ENCODE peak calls at places on chromosomes 7 and 10, in six cellular contexts. V, Z, M, E, H and D are unnamed samples.

GRCh38 chr7:70645876-70646336 is 486.0 kb upstream of the GALNT17 start:
- DNase-seq in E (no peak), Z (no peak), H (no peak), V (no peak), M (no peak), D (no peak)

GRCh38 chr7:79934727-79935126 is 199.9 kb upstream of the GNAI1 start:
- DNase-seq in E (no peak), M (no peak), Z (no peak), H (no peak), V (no peak), D (no peak)

GRCh38 chr10:11489591-11489990 is 121.9 kb downstream of the USP6NL start:
- DNase-seq in Z (no peak), E (no peak), H (no peak), M (no peak), V (no peak), D (no peak)

GRCh38 chr7:39051707-39052106 is 74.0 kb downstream of the POU6F2 start:
- DNase-seq in M (no peak), H (no peak), V (peak), Z (no peak), E (no peak), D (no peak)

GRCh38 chr7:13841284-13841683 is 148.2 kb downstream of the ETV1 start:
- DNase-seq in Z (no peak), V (no peak), M (no peak), E (no peak), H (no peak), D (no peak)

GRCh38 chr10:33335800-33336605 is 1.5 kb upstream of the NRP1 start:
- DNase-seq in Z (peak), E (peak), H (peak), M (no peak), V (peak), D (peak)

GRCh38 chr7:97016392-97017196 is 8.0 kb downstream of the DLX5 start:
- DNase-seq in Z (no peak), M (no peak), V (peak), H (no peak), E (peak), D (no peak)

GRCh38 chr7:130814753-130815152 is 80.7 kb upstream of the KLF14 start:
- DNase-seq in Z (no peak), H (no peak), M (no peak), E (no peak), V (no peak), D (no peak)

GRCh38 chr7:83413831-83414230 is 235.1 kb downstream of the SEMA3E start:
- DNase-seq in H (no peak), E (no peak), Z (no peak), M (no peak), V (peak), D (no peak)

GRCh38 chr7:15005672-15006071 is 103.1 kb upstream of the DGKB start:
- DNase-seq in V (no peak), E (no peak), H (no peak), Z (no peak), M (no peak), D (no peak)

GRCh38 chr10:71697938-71698709 is 21.5 kb downstream of the C10orf105 start:
- DNase-seq in E (no peak), V (no peak), M (no peak), Z (no peak), H (no peak), D (no peak)

GRCh38 chr10:120987359-120987758 is 136.2 kb downstream of the WDR11 start:
- DNase-seq in M (no peak), V (no peak), E (no peak), H (no peak), Z (no peak), D (no peak)

GRCh38 chr7:151736403-151736909 is 140.5 kb downstream of the PRKAG2 start:
- DNase-seq in H (peak), E (no peak), M (no peak), V (peak), Z (peak), D (no peak)

GRCh38 chr7:602341-603141 is 82.9 kb upstream of the PDGFA start:
- DNase-seq in V (no peak), E (no peak), Z (no peak), H (no peak), M (no peak), D (no peak)

GRCh38 chr10:10927608-10928007 is 90.1 kb upstream of the CELF2 start:
- DNase-seq in Z (no peak), H (no peak), M (no peak), V (no peak), E (no peak), D (no peak)

GRCh38 chr10:24494236-24494635 is 229.5 kb downstream of the ARHGAP21 start:
- DNase-seq in M (no peak), Z (no peak), E (no peak), H (no peak), V (no peak), D (no peak)

GRCh38 chr7:815284-816216 is 16.7 kb upstream of the SUN1 start:
- DNase-seq in M (no peak), V (peak), Z (peak), H (peak), E (peak), D (no peak)

GRCh38 chr7:92832623-92833023 is 3.8 kb downstream of the CDK6 start:
- DNase-seq in M (no peak), H (no peak), Z (no peak), E (peak), V (peak), D (no peak)

GRCh38 chr7:129914536-129915272 is 38.1 kb downstream of the UBE2H start:
- DNase-seq in E (no peak), H (no peak), Z (no peak), M (no peak), V (no peak), D (no peak)

GRCh38 chr7:105830405-105831218 is 45.8 kb downstream of the ATXN7L1 start:
- DNase-seq in E (no peak), M (no peak), V (no peak), H (no peak), Z (peak), D (no peak)

GRCh38 chr7:13197501-13197900 is 510.1 kb downstream of the ARL4A start:
- DNase-seq in E (no peak), Z (no peak), V (no peak), M (no peak), H (no peak), D (no peak)

GRCh38 chr10:114697061-114697598 is 39.1 kb upstream of the ABLIM1 start:
- DNase-seq in E (no peak), M (no peak), Z (no peak), H (peak), V (no peak), D (peak)

GRCh38 chr10:35940067-35940989 is 298.2 kb upstream of the FZD8 start:
- DNase-seq in Z (no peak), M (no peak), V (peak), H (no peak), E (no peak), D (no peak)

GRCh38 chr7:129951076-129952011 is 1.4 kb downstream of the UBE2H start:
- DNase-seq in M (no peak), E (no peak), V (peak), Z (no peak), H (no peak), D (no peak)

GRCh38 chr7:73706122-73707044 is 13.1 kb downstream of the STX1A start:
- DNase-seq in E (no peak), Z (no peak), M (no peak), V (no peak), H (no peak), D (peak)

GRCh38 chr10:30829921-30830671 is 200.5 kb upstream of the LYZL2 start:
- DNase-seq in M (no peak), H (no peak), V (no peak), Z (no peak), E (no peak), D (no peak)

GRCh38 chr10:110918269-110918632 is 729 bp downstream of the BBIP1 start:
- DNase-seq in E (peak), H (no peak), Z (peak), M (no peak), V (peak), D (peak)

GRCh38 chr7:82335927-82336326 is 107.7 kb downstream of the CACNA2D1 start:
- DNase-seq in H (no peak), E (no peak), Z (no peak), M (no peak), V (peak), D (no peak)

GRCh38 chr10:29007748-29008610 is 280.9 kb upstream of the LYZL1 start:
- DNase-seq in Z (no peak), M (no peak), E (no peak), V (no peak), H (no peak), D (no peak)

GRCh38 chr7:18087687-18088078 is 60.0 kb upstream of the PRPS1L1 start:
- DNase-seq in Z (no peak), V (peak), E (peak), M (no peak), H (no peak), D (no peak)

GRCh38 chr10:131213651-131214505 is 97.6 kb downstream of the TCERG1L start:
- DNase-seq in Z (no peak), E (no peak), H (no peak), M (no peak), V (no peak), D (no peak)